ENCODE peak calls at places on chromosome 11, in six cellular contexts. W is K562, E is HCT116, B is GM12878, K is T47D, T is HepG2. G is an unnamed sample.

GRCh38 chr11:111602865-111603632 is 800 bp downstream of the SIK2 start:
- DNase-seq in B (no peak), K (peak), W (peak), T (no peak), E (no peak), G (peak)

GRCh38 chr11:101133190-101133589 is 3.6 kb upstream of the PGR start:
- DNase-seq in K (no peak), B (no peak), T (no peak), W (no peak), E (no peak), G (no peak)

GRCh38 chr11:34302046-34302921 is 55.5 kb downstream of the ABTB2 start:
- DNase-seq in B (peak), K (no peak), E (peak), W (no peak), T (no peak), G (no peak)

GRCh38 chr11:90133560-90134145 is 810 bp upstream of the NAALAD2 start:
- DNase-seq in E (no peak), B (no peak), T (peak), K (no peak), W (no peak), G (no peak)

GRCh38 chr11:6022954-6023353 is 7.6 kb downstream of the OR56A1 start:
- DNase-seq in K (peak), E (peak), W (peak), T (peak), B (peak), G (no peak)

GRCh38 chr11:94727766-94728165 is 40.4 kb upstream of the AMOTL1 start:
- DNase-seq in E (no peak), B (no peak), T (no peak), W (no peak), K (no peak), G (no peak)

GRCh38 chr11:15773024-15773423 is 583.3 kb downstream of the SOX6 start:
- DNase-seq in E (no peak), W (no peak), T (no peak), K (no peak), B (no peak), G (no peak)

GRCh38 chr11:117068303-117068860 is 29.8 kb downstream of the SIK3 start:
- DNase-seq in K (no peak), B (no peak), T (no peak), E (no peak), W (no peak), G (no peak)

GRCh38 chr11:85540635-85541034 is 86.5 kb downstream of the DLG2 start:
- DNase-seq in E (no peak), W (no peak), K (no peak), T (no peak), B (no peak), G (no peak)

GRCh38 chr11:70210051-70210501 is 7.0 kb downstream of the FADD start:
- DNase-seq in W (no peak), K (no peak), B (no peak), T (no peak), E (no peak), G (no peak)

GRCh38 chr11:44529895-44530412 is 35.5 kb upstream of the CD82 start:
- DNase-seq in K (no peak), W (no peak), T (no peak), B (no peak), E (no peak), G (peak)

GRCh38 chr11:134252539-134253188 is 488 bp downstream of the THYN1 start:
- DNase-seq in B (no peak), E (no peak), K (no peak), W (no peak), T (no peak), G (peak)

GRCh38 chr11:60769273-60769672 is 12.6 kb downstream of the MS4A15 start:
- DNase-seq in B (no peak), W (no peak), E (no peak), K (no peak), T (no peak), G (no peak)

GRCh38 chr11:10378362-10378761 is 73.5 kb downstream of the ADM start:
- DNase-seq in W (no peak), E (no peak), T (no peak), K (no peak), B (no peak), G (no peak)

GRCh38 chr11:117097567-117098268 is 510 bp downstream of the SIK3 start:
- DNase-seq in K (no peak), E (no peak), T (no peak), W (peak), B (no peak), G (peak)

GRCh38 chr11:132062031-132062430 is 691.6 kb downstream of the NTM start:
- DNase-seq in W (no peak), E (no peak), T (no peak), K (no peak), B (no peak), G (no peak)

GRCh38 chr11:75567971-75568370 is 5.9 kb downstream of the SERPINH1 start:
- DNase-seq in E (no peak), W (no peak), B (no peak), K (no peak), T (no peak), G (no peak)

GRCh38 chr11:2178906-2179494 is 7.4 kb upstream of the TH start:
- DNase-seq in T (peak), K (no peak), B (no peak), E (peak), W (no peak), G (no peak)

GRCh38 chr11:12050470-12050891 is 42.1 kb upstream of the DKK3 start:
- DNase-seq in B (no peak), T (no peak), E (no peak), K (no peak), W (no peak), G (no peak)

GRCh38 chr11:108944486-108945178 is 279.8 kb downstream of the DDX10 start:
- DNase-seq in B (no peak), W (no peak), K (no peak), T (no peak), E (no peak), G (no peak)

GRCh38 chr11:102120006-102120405 is 9.8 kb downstream of the YAP1 start:
- DNase-seq in K (no peak), E (no peak), T (peak), W (no peak), B (no peak), G (no peak)

GRCh38 chr11:7417328-7417727 is 68.0 kb upstream of the OLFML1 start:
- DNase-seq in E (no peak), B (no peak), T (no peak), W (no peak), K (no peak), G (no peak)

GRCh38 chr11:6646631-6647281 is 8.9 kb downstream of the DCHS1 start:
- DNase-seq in B (peak), E (no peak), T (no peak), W (no peak), K (no peak), G (peak)

GRCh38 chr11:118042791-118043190 is 34.1 kb upstream of the TMPRSS4 start:
- DNase-seq in E (no peak), K (no peak), T (no peak), W (no peak), B (no peak), G (no peak)

GRCh38 chr11:14537134-14537599 is 17.0 kb upstream of the PSMA1 start:
- DNase-seq in K (peak), T (peak), W (peak), E (no peak), B (no peak), G (peak)

GRCh38 chr11:118921929-118922744 is 3.6 kb downstream of the BCL9L start:
- DNase-seq in E (no peak), K (peak), T (peak), B (no peak), W (no peak), G (peak)

GRCh38 chr11:120281161-120281795 is 41.3 kb downstream of the POU2F3 start:
- DNase-seq in E (no peak), K (no peak), B (no peak), W (peak), T (no peak), G (no peak)

GRCh38 chr11:78049348-78049747 is 14.3 kb upstream of the THRSP start:
- DNase-seq in W (no peak), B (no peak), T (no peak), K (no peak), E (no peak), G (no peak)

GRCh38 chr11:78048561-78048960 is 15.1 kb upstream of the THRSP start:
- DNase-seq in K (no peak), E (no peak), B (no peak), W (no peak), T (no peak), G (no peak)

GRCh38 chr11:78054971-78055370 is 8.7 kb upstream of the THRSP start:
- DNase-seq in B (no peak), T (no peak), W (no peak), E (no peak), K (no peak), G (no peak)

GRCh38 chr11:78046486-78046854 is 17.2 kb upstream of the THRSP start:
- DNase-seq in B (no peak), E (no peak), K (no peak), T (no peak), W (no peak), G (no peak)

DNA sequence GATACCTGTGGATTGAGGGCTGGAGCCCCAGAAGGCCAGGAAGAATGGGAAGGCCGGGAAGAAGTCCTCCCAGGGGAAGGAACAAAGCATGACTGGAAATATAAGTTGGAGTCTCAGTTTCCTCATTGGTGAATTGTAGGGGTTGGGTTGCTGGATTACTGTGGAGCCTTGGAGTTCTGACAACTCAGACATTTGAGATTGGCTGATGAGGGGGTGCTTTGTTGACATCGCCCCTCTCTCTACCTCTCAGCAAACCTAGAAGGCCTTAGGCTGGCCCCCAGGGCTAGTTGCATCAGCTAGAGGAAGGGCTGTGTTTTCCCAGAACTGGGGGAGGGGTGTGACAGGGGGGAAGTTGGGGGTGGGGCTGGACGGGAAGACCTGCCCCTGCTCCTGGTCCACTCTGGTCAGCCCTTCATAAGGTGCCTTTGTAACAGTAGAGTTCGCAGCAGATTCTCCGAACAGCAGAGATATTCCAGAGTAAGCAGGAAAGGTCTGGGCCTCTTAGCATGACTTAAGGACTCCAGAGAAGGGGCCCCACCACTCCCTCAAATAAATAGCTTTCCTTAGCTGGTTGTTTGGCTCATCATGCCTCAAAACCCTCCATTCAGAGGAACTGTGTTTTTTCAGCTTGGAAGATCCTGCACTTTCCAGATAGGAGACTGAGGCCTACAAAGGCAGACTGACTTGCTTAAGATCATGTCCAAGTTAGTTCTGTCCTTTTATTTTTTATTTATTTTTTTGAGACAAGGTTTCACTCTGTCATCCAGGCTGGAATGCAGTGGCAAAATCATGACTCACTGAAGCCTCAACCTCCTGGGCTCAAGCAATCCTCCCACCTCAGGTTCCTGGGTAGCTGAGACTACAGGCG is 12.5 kb upstream of the THRSP start:
- DNase-seq in B (no peak), K (no peak), T (peak), E (no peak), W (peak), G (no peak)
- TF ChIP-seq JUND in B (no peak), K (no peak), T (no peak), E (no peak), W (peak), G (no peak)

GRCh38 chr11:26106713-26107112 is 225.2 kb upstream of the ANO3 start:
- DNase-seq in E (no peak), T (no peak), K (no peak), W (no peak), B (no peak), G (peak)
- TF ChIP-seq JUND in E (no peak), T (no peak), K (no peak), W (no peak), B (no peak), G (no peak)

DNA sequence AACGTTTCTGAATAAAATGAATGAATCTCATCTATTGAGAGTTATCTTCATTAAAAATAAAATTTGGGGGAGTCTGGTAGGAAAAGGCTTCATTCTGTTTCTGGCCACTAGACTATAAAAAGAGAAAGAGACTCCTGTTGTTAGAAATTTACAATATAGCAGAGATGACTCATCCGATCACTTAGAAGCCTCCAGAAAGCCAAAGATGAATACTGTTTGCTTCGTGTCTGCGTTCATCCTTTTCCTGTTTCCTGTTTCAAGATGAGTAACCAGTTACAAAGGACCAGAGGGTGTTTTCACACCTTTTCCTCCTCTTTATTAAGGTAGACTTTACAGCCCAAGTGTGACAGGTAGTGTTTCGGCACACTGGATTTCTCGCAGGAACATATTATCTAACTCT is 1120.7 kb downstream of the LRRC4C start:
- DNase-seq in E (no peak), W (no peak), K (no peak), T (no peak), B (no peak), G (no peak)
- TF ChIP-seq JUND in E (no peak), W (no peak), K (no peak), T (no peak), B (no peak), G (peak)

GRCh38 chr11:104531075-104531474 is 367.1 kb upstream of the PDGFD start:
- DNase-seq in E (no peak), K (no peak), B (no peak), T (peak), W (peak), G (no peak)
- TF ChIP-seq JUND in E (no peak), K (no peak), B (no peak), T (no peak), W (no peak), G (no peak)

DNA sequence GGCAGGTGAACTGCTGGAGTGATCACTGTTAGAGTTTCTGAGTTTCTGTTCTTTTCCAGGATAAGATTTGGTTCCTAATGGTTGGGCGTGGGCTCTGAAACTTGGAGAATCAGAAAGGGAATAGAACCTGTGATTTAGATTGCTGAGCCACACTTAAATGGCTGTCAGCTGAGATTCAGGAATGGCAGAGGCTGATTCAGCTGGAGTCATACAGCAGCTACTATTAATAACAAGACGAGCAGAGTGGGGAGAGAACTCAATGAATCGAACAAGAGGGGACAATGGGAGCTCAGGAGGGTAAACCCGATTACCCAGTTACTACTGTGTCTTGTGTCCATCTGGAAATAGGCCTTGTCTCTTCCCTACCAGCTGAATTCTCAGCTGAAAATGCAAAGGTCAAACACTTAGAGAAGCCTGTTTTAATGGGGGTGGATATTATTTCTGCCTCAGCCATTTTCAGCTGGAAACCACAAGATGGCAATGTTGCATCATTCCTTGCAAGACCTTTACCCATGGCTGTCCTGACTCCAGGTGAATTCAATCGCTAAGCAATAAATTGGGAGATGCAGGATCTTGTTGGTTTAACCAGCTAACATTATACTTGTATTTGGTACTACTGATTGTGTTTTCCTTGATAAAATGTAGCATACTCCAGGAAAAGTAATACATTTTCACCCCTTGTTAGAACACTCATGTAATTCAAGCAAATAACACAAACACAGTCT is 104.5 kb upstream of the RAG2 start:
- DNase-seq in B (peak), K (peak), W (peak), T (peak), E (peak), G (peak)
- TF ChIP-seq JUND in B (no peak), K (no peak), W (peak), T (no peak), E (no peak), G (no peak)